ENCODE peak calls at places on chromosomes 2 and 18, in five cellular contexts. One of them, this sample, is unnamed.
A peak's percentile ranks its signal among the peaks of the same experiment; 100 is the strongest.

GRCh38 chr2:147910990-147911473 is 66.2 kb downstream of the ACVR2A start:
- DNase-seq in fibroblast of pulmonary artery: peak; percentile 89
- DNase-seq in endothelial cell: peak; percentile 24
- DNase-seq in thoracic aorta: no peak
- DNase-seq in kidney: no peak
- DNase-seq in this sample: no peak

GRCh38 chr2:205877501-205877900 is 195.2 kb downstream of the NRP2 start:
- DNase-seq in fibroblast of pulmonary artery: no peak
- DNase-seq in endothelial cell: no peak
- DNase-seq in thoracic aorta: no peak
- DNase-seq in kidney: no peak
- DNase-seq in this sample: no peak

GRCh38 chr2:88658890-88659881 is 31.9 kb upstream of the EIF2AK3 start:
- DNase-seq in fibroblast of pulmonary artery: peak; percentile 59
- DNase-seq in endothelial cell: peak; percentile 18
- DNase-seq in thoracic aorta: no peak
- DNase-seq in kidney: no peak
- DNase-seq in this sample: no peak

GRCh38 chr2:219820767-219821166 is 193.3 kb downstream of the SLC4A3 start:
- DNase-seq in fibroblast of pulmonary artery: no peak
- DNase-seq in endothelial cell: no peak
- DNase-seq in thoracic aorta: no peak
- DNase-seq in kidney: no peak
- DNase-seq in this sample: no peak

GRCh38 chr2:120566331-120567035 is 169.2 kb upstream of the GLI2 start:
- DNase-seq in fibroblast of pulmonary artery: peak; percentile 93
- DNase-seq in endothelial cell: no peak
- DNase-seq in thoracic aorta: peak; percentile 64
- DNase-seq in kidney: peak; percentile 94
- DNase-seq in this sample: no peak

GRCh38 chr18:30094556-30094955 is 948.0 kb downstream of the DSC3 start:
- DNase-seq in fibroblast of pulmonary artery: peak; percentile 64
- DNase-seq in endothelial cell: no peak
- DNase-seq in thoracic aorta: no peak
- DNase-seq in kidney: no peak
- DNase-seq in this sample: no peak

GRCh38 chr18:45275367-45276113 is 339.7 kb upstream of the SLC14A2 start:
- DNase-seq in fibroblast of pulmonary artery: peak; percentile 45
- DNase-seq in endothelial cell: no peak
- DNase-seq in thoracic aorta: no peak
- DNase-seq in kidney: no peak
- DNase-seq in this sample: no peak

GRCh38 chr18:50559750-50560680 is at the start of gene MAPK4:
- DNase-seq in fibroblast of pulmonary artery: peak; percentile 20
- DNase-seq in endothelial cell: peak; percentile 31
- DNase-seq in thoracic aorta: no peak
- DNase-seq in kidney: peak; percentile 84
- DNase-seq in this sample: peak; percentile 73

GRCh38 chr2:207434903-207435302 is 94.9 kb upstream of the CREB1 start:
- DNase-seq in fibroblast of pulmonary artery: no peak
- DNase-seq in endothelial cell: no peak
- DNase-seq in thoracic aorta: no peak
- DNase-seq in kidney: no peak
- DNase-seq in this sample: no peak

GRCh38 chr2:226763320-226763719 is 36.3 kb downstream of the IRS1 start:
- DNase-seq in fibroblast of pulmonary artery: no peak
- DNase-seq in endothelial cell: no peak
- DNase-seq in thoracic aorta: no peak
- DNase-seq in kidney: no peak
- DNase-seq in this sample: no peak

GRCh38 chr2:85886585-85886984 is 2.2 kb downstream of the ST3GAL5 start:
- DNase-seq in fibroblast of pulmonary artery: peak; percentile 88
- DNase-seq in endothelial cell: no peak
- DNase-seq in thoracic aorta: peak; percentile 54
- DNase-seq in kidney: peak; percentile 78
- DNase-seq in this sample: no peak

GRCh38 chr2:85888745-85889647 is at the start of gene ST3GAL5:
- DNase-seq in fibroblast of pulmonary artery: peak; percentile 93
- DNase-seq in endothelial cell: peak; percentile 95
- DNase-seq in thoracic aorta: peak; percentile 51
- DNase-seq in kidney: peak; percentile 97
- DNase-seq in this sample: peak; percentile 93

GRCh38 chr2:85886141-85886540 is 2.6 kb downstream of the ST3GAL5 start:
- DNase-seq in fibroblast of pulmonary artery: no peak
- DNase-seq in endothelial cell: no peak
- DNase-seq in thoracic aorta: no peak
- DNase-seq in kidney: peak; percentile 63
- DNase-seq in this sample: no peak

GRCh38 chr2:85888020-85888744 is 608 bp downstream of the ST3GAL5 start:
- DNase-seq in fibroblast of pulmonary artery: peak; percentile 32
- DNase-seq in endothelial cell: peak; percentile 13
- DNase-seq in thoracic aorta: no peak
- DNase-seq in kidney: peak; percentile 77
- DNase-seq in this sample: no peak

GRCh38 chr2:85887566-85888019 is 1.2 kb downstream of the ST3GAL5 start:
- DNase-seq in fibroblast of pulmonary artery: peak; percentile 47
- DNase-seq in endothelial cell: peak; percentile 37
- DNase-seq in thoracic aorta: no peak
- DNase-seq in kidney: peak; percentile 76
- DNase-seq in this sample: no peak
- TF ChIP-seq CTCF in fibroblast of pulmonary artery: peak; percentile 37
- TF ChIP-seq CTCF in endothelial cell: no peak
- TF ChIP-seq CTCF in thoracic aorta: no peak
- TF ChIP-seq CTCF in kidney: peak; percentile 20
- TF ChIP-seq CTCF in this sample: no peak

DNA sequence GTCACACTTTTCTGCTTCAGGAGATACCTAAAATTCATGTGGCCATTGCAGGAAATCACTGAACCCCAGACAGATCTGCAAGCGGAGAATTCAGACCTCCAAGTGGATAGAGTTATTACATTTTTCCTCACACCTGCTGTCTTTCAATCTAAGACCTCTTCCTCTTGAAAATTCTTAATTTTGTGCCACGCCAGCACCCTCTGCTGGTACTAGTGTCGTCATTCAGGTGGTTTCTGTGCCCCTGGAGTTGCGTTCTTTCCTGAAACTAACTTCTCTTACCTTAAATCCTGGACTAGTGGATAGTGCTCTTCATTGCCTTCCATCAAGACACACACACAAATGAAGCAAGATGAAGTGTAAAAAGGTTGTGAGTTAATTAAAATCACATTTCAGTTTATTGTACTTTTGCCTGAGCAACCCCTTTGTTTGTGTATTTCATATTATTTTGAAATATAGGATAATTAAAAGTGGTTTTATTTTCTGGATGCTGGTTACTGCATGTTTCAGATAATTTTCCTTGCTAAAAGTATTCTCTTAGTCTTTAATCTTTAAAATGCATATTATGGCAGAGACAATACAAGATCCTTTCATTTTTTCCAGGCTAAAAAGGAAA is 1.6 kb upstream of the DNER start:
- DNase-seq in fibroblast of pulmonary artery: peak; percentile 27
- DNase-seq in endothelial cell: peak; percentile 33
- DNase-seq in thoracic aorta: no peak
- DNase-seq in kidney: no peak
- DNase-seq in this sample: no peak
- TF ChIP-seq CTCF in fibroblast of pulmonary artery: peak; percentile 50
- TF ChIP-seq CTCF in endothelial cell: peak; percentile 61
- TF ChIP-seq CTCF in thoracic aorta: no peak
- TF ChIP-seq CTCF in kidney: peak; percentile 22
- TF ChIP-seq CTCF in this sample: peak; percentile 75

GRCh38 chr2:237488901-237489860 is 2.1 kb downstream of the MLPH start:
- DNase-seq in fibroblast of pulmonary artery: no peak
- DNase-seq in endothelial cell: no peak
- DNase-seq in thoracic aorta: no peak
- DNase-seq in kidney: peak; percentile 43
- DNase-seq in this sample: no peak

GRCh38 chr2:237487496-237487895 is 445 bp downstream of the MLPH start:
- DNase-seq in fibroblast of pulmonary artery: no peak
- DNase-seq in endothelial cell: no peak
- DNase-seq in thoracic aorta: no peak
- DNase-seq in kidney: no peak
- DNase-seq in this sample: no peak

GRCh38 chr2:237486819-237487448 is at the start of gene MLPH:
- DNase-seq in fibroblast of pulmonary artery: no peak
- DNase-seq in endothelial cell: peak; percentile 27
- DNase-seq in thoracic aorta: no peak
- DNase-seq in kidney: peak; percentile 85
- DNase-seq in this sample: no peak

GRCh38 chr2:237490009-237490804 is 3.2 kb downstream of the MLPH start:
- DNase-seq in fibroblast of pulmonary artery: no peak
- DNase-seq in endothelial cell: no peak
- DNase-seq in thoracic aorta: no peak
- DNase-seq in kidney: peak; percentile 70
- DNase-seq in this sample: no peak

DNA sequence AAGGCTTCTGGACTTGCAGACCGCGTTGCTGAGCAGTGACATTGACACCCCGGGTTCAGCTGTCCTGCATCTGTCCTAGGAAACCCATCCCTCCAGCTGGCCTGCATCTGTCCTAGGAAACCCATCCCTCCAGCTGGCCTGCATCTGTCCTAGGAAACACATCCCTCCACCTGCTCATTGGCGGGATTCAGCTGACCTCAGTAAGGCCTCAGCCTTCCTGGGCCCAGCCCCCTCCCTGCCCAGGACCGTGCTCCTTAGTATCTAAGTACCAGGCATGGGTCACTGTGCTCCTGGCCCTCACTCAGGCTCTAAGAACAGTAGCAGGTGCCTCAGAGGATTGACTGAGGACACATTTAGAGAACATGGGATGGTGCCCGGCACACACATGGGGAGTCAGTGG is 1.2 kb downstream of the MLPH start:
- DNase-seq in fibroblast of pulmonary artery: no peak
- DNase-seq in endothelial cell: no peak
- DNase-seq in thoracic aorta: no peak
- DNase-seq in kidney: peak; percentile 57
- DNase-seq in this sample: no peak
- TF ChIP-seq CTCF in fibroblast of pulmonary artery: no peak
- TF ChIP-seq CTCF in endothelial cell: no peak
- TF ChIP-seq CTCF in thoracic aorta: no peak
- TF ChIP-seq CTCF in kidney: no peak
- TF ChIP-seq CTCF in this sample: no peak

DNA sequence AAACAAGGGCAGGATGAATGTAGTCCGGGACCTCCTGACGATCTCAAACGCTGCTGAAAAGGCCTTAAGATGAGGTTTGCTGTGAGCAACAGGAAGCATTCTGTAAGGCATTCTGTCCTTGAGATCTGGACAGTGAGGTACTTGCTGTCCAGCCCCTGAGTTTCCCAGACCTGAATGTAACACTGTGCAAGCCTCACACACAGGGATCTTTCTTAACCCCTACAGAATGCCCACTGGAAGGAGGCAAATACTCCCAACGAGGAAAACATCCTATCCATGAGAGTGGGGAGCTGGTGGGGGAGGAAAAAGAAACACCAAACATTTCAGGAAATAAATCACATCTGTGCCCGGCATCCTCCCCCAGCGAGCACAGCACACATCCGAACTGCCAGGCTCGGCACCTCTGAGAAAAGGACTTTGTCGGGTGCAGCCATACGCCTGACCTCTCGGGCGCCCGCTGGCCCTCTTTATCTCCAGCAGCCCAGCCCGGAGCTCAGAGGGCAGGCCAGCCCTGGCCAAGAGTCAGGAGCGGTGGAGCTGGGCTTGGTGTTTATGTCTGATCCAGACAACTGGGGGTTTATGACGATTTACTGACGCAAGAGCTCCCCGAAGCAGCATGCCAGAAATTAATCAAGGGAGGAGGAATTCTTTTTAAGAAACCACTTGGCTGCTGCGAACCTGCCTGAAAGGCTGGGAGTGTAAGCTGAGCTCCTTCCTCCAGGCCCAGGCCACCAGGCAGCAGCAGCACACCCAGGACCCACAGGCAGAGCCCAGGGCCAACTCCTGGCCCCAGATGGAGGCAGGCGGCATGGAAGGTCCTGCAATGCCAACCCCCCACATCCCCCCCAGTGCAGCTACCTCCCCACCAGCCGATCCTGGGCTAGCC is 72.3 kb downstream of the HDAC4 start:
- DNase-seq in fibroblast of pulmonary artery: peak; percentile 95
- DNase-seq in endothelial cell: no peak
- DNase-seq in thoracic aorta: no peak
- DNase-seq in kidney: no peak
- DNase-seq in this sample: peak; percentile 62
- TF ChIP-seq CTCF in fibroblast of pulmonary artery: peak; percentile 27
- TF ChIP-seq CTCF in endothelial cell: no peak
- TF ChIP-seq CTCF in thoracic aorta: no peak
- TF ChIP-seq CTCF in kidney: no peak
- TF ChIP-seq CTCF in this sample: no peak

GRCh38 chr18:67590571-67591141 is 74.1 kb upstream of the DSEL start:
- DNase-seq in fibroblast of pulmonary artery: peak; percentile 26
- DNase-seq in endothelial cell: no peak
- DNase-seq in thoracic aorta: no peak
- DNase-seq in kidney: no peak
- DNase-seq in this sample: no peak
- TF ChIP-seq CTCF in fibroblast of pulmonary artery: peak; percentile 18
- TF ChIP-seq CTCF in endothelial cell: no peak
- TF ChIP-seq CTCF in thoracic aorta: no peak
- TF ChIP-seq CTCF in kidney: no peak
- TF ChIP-seq CTCF in this sample: no peak

GRCh38 chr2:218257390-218257981 is 3.3 kb upstream of the GPBAR1 start:
- DNase-seq in fibroblast of pulmonary artery: peak; percentile 36
- DNase-seq in endothelial cell: peak; percentile 59
- DNase-seq in thoracic aorta: no peak
- DNase-seq in kidney: peak; percentile 61
- DNase-seq in this sample: no peak
- TF ChIP-seq CTCF in fibroblast of pulmonary artery: peak; percentile 62
- TF ChIP-seq CTCF in endothelial cell: peak; percentile 77
- TF ChIP-seq CTCF in thoracic aorta: peak; percentile 44
- TF ChIP-seq CTCF in kidney: peak; percentile 50
- TF ChIP-seq CTCF in this sample: peak; percentile 73

This sample was measured in type B pancreatic cell.